ENCODE peak calls at places on chromosomes 16 and 17, in seven cellular contexts. One of them, this sample, is unnamed. For H3K9me3 and H3K4me1, the result is how much of the 10 kb centered on the place peaks cover.

GRCh38 chr17:41691031-41691777 is 2.5 kb downstream of the EIF1 start:
- DNase-seq in stomach: no peak
- DNase-seq in sigmoid colon: no peak
- DNase-seq in H1: no peak
- DNase-seq in A549: no peak
- DNase-seq in suprapubic skin: no peak
- DNase-seq in ovary: no peak
- DNase-seq in this sample: no peak

GRCh38 chr17:49249292-49249794 is 18.8 kb upstream of the PHOSPHO1 start:
- DNase-seq in ovary: no peak
- DNase-seq in stomach: no peak
- DNase-seq in A549: no peak
- DNase-seq in H1: no peak
- DNase-seq in sigmoid colon: no peak
- DNase-seq in suprapubic skin: no peak
- DNase-seq in this sample: no peak

GRCh38 chr16:53775821-53776431 is 72.0 kb downstream of the FTO start:
- DNase-seq in A549: peak
- DNase-seq in suprapubic skin: peak
- DNase-seq in H1: no peak
- DNase-seq in ovary: no peak
- DNase-seq in sigmoid colon: no peak
- DNase-seq in stomach: peak
- DNase-seq in this sample: no peak

GRCh38 chr17:8611135-8611534 is 19.4 kb downstream of the MYH10 start:
- DNase-seq in stomach: no peak
- DNase-seq in ovary: no peak
- DNase-seq in A549: no peak
- DNase-seq in sigmoid colon: no peak
- DNase-seq in H1: no peak
- DNase-seq in suprapubic skin: no peak
- DNase-seq in this sample: no peak

GRCh38 chr16:57528499-57529323 is 7.7 kb downstream of the CCDC102A start:
- DNase-seq in sigmoid colon: peak
- DNase-seq in ovary: no peak
- DNase-seq in A549: no peak
- DNase-seq in H1: peak
- DNase-seq in suprapubic skin: peak
- DNase-seq in stomach: peak
- DNase-seq in this sample: no peak

GRCh38 chr16:66553223-66553622 is 847 bp downstream of the CKLF start:
- DNase-seq in stomach: peak
- DNase-seq in ovary: no peak
- DNase-seq in A549: no peak
- DNase-seq in H1: no peak
- DNase-seq in sigmoid colon: no peak
- DNase-seq in suprapubic skin: no peak
- DNase-seq in this sample: no peak

GRCh38 chr17:6713130-6713917 is at the start of gene SLC13A5:
- DNase-seq in sigmoid colon: no peak
- DNase-seq in stomach: no peak
- DNase-seq in suprapubic skin: no peak
- DNase-seq in ovary: peak
- DNase-seq in A549: peak
- DNase-seq in H1: peak
- DNase-seq in this sample: no peak

GRCh38 chr16:68490829-68491575 is 42.7 kb upstream of the SMPD3 start:
- DNase-seq in H1: no peak
- DNase-seq in ovary: no peak
- DNase-seq in sigmoid colon: no peak
- DNase-seq in suprapubic skin: no peak
- DNase-seq in stomach: peak
- DNase-seq in A549: peak
- DNase-seq in this sample: no peak

GRCh38 chr17:67245694-67246397 is 850 bp upstream of the HELZ start:
- DNase-seq in ovary: peak
- DNase-seq in sigmoid colon: no peak
- DNase-seq in H1: no peak
- DNase-seq in stomach: peak
- DNase-seq in A549: peak
- DNase-seq in suprapubic skin: no peak
- DNase-seq in this sample: no peak

GRCh38 chr16:12059216-12059769 is 82.8 kb downstream of the SNX29 start:
- DNase-seq in suprapubic skin: peak
- DNase-seq in ovary: no peak
- DNase-seq in H1: no peak
- DNase-seq in A549: no peak
- DNase-seq in sigmoid colon: no peak
- DNase-seq in stomach: no peak
- DNase-seq in this sample: no peak

GRCh38 chr17:38451840-38452529 is 23.7 kb downstream of the ARHGAP23 start:
- DNase-seq in A549: no peak
- DNase-seq in stomach: no peak
- DNase-seq in ovary: peak
- DNase-seq in sigmoid colon: no peak
- DNase-seq in suprapubic skin: no peak
- DNase-seq in H1: no peak
- DNase-seq in this sample: no peak

GRCh38 chr16:27751676-27752075 is 201.7 kb downstream of the KATNIP start:
- DNase-seq in stomach: no peak
- DNase-seq in ovary: no peak
- DNase-seq in sigmoid colon: no peak
- DNase-seq in suprapubic skin: no peak
- DNase-seq in A549: no peak
- DNase-seq in H1: no peak
- DNase-seq in this sample: no peak

GRCh38 chr17:40281663-40282062 is 6.0 kb upstream of the CDC6 start:
- DNase-seq in ovary: no peak
- DNase-seq in sigmoid colon: no peak
- DNase-seq in H1: no peak
- DNase-seq in suprapubic skin: no peak
- DNase-seq in stomach: no peak
- DNase-seq in A549: no peak
- DNase-seq in this sample: no peak

GRCh38 chr17:58753026-58753425 is 2.6 kb upstream of the PPM1E start:
- DNase-seq in sigmoid colon: no peak
- DNase-seq in suprapubic skin: no peak
- DNase-seq in A549: no peak
- DNase-seq in stomach: no peak
- DNase-seq in H1: no peak
- DNase-seq in ovary: no peak
- DNase-seq in this sample: no peak

GRCh38 chr16:48158296-48158695 is 2.5 kb upstream of the ABCC12 start:
- DNase-seq in stomach: no peak
- DNase-seq in A549: peak
- DNase-seq in H1: no peak
- DNase-seq in suprapubic skin: no peak
- DNase-seq in sigmoid colon: no peak
- DNase-seq in ovary: no peak
- DNase-seq in this sample: no peak

GRCh38 chr17:63698886-63699637 is 863 bp downstream of the LIMD2 start:
- DNase-seq in sigmoid colon: peak
- DNase-seq in ovary: peak
- DNase-seq in H1: peak
- DNase-seq in A549: no peak
- DNase-seq in suprapubic skin: peak
- DNase-seq in stomach: peak
- DNase-seq in this sample: no peak

GRCh38 chr16:9449597-9449996 is 358.2 kb downstream of the HAPSTR1 start:
- DNase-seq in stomach: no peak
- DNase-seq in sigmoid colon: no peak
- DNase-seq in A549: no peak
- DNase-seq in H1: no peak
- DNase-seq in ovary: no peak
- DNase-seq in suprapubic skin: no peak
- DNase-seq in this sample: no peak

GRCh38 chr17:3890082-3890892 is 2.6 kb downstream of the CAMKK1 start:
- DNase-seq in A549: peak
- DNase-seq in stomach: peak
- DNase-seq in sigmoid colon: peak
- DNase-seq in suprapubic skin: peak
- DNase-seq in ovary: peak
- DNase-seq in H1: no peak
- DNase-seq in this sample: peak

GRCh38 chr17:3957735-3958134 is 6.5 kb downstream of the ATP2A3 start:
- DNase-seq in H1: no peak
- DNase-seq in stomach: no peak
- DNase-seq in suprapubic skin: no peak
- DNase-seq in sigmoid colon: no peak
- DNase-seq in A549: no peak
- DNase-seq in ovary: no peak
- DNase-seq in this sample: no peak

GRCh38 chr17:40323731-40324650 is 15.0 kb downstream of the RARA start:
- DNase-seq in H1: no peak
- DNase-seq in suprapubic skin: peak
- DNase-seq in ovary: peak
- DNase-seq in sigmoid colon: peak
- DNase-seq in stomach: no peak
- DNase-seq in A549: no peak
- DNase-seq in this sample: peak

GRCh38 chr17:43401293-43401692 is 2.5 kb downstream of the ARL4D start:
- DNase-seq in stomach: peak
- DNase-seq in ovary: no peak
- DNase-seq in A549: peak
- DNase-seq in sigmoid colon: peak
- DNase-seq in suprapubic skin: no peak
- DNase-seq in H1: no peak
- DNase-seq in this sample: no peak

GRCh38 chr17:29857823-29858222 is 72.2 kb downstream of the SSH2 start:
- DNase-seq in H1: no peak
- DNase-seq in suprapubic skin: no peak
- DNase-seq in stomach: no peak
- DNase-seq in A549: no peak
- DNase-seq in ovary: no peak
- DNase-seq in sigmoid colon: no peak
- DNase-seq in this sample: no peak
- H3K9me3 ChIP-seq in H1: under half
- H3K9me3 ChIP-seq in suprapubic skin: under half
- H3K9me3 ChIP-seq in stomach: under half
- H3K9me3 ChIP-seq in A549: under half
- H3K9me3 ChIP-seq in ovary: under half
- H3K9me3 ChIP-seq in sigmoid colon: under half
- H3K9me3 ChIP-seq in this sample: under half

GRCh38 chr16:58862334-58863024 is 128.4 kb upstream of the GOT2 start:
- DNase-seq in stomach: no peak
- DNase-seq in ovary: no peak
- DNase-seq in H1: no peak
- DNase-seq in suprapubic skin: no peak
- DNase-seq in sigmoid colon: no peak
- DNase-seq in A549: no peak
- DNase-seq in this sample: no peak
- TF ChIP-seq EP300 in stomach: no peak
- TF ChIP-seq EP300 in ovary: no peak
- TF ChIP-seq EP300 in H1: peak
- TF ChIP-seq EP300 in suprapubic skin: no peak
- TF ChIP-seq EP300 in sigmoid colon: no peak
- TF ChIP-seq EP300 in A549: no peak
- TF ChIP-seq EP300 in this sample: no peak

DNA sequence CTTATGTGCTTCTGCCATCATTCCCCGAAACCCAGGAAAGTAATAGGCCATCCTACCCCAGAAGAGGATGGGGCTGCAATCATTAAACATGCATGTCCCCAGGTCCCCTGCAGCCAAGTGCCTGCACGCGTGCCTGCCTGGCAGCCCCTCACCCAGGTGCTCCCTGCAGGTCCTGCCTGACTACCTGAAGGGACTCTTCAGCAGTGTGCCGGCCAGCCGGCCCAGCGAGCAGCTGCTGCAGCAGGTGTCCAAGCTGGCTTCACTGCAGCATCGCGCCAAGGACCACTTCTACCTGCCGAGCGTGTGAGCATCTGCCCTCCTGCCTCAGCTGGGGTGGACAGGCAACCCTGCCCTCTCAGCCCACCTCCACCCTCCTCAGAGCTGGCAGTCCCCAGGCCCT is 16.2 kb upstream of the ALKBH5 start:
- DNase-seq in H1: no peak
- DNase-seq in stomach: no peak
- DNase-seq in A549: no peak
- DNase-seq in ovary: no peak
- DNase-seq in sigmoid colon: no peak
- DNase-seq in suprapubic skin: no peak
- DNase-seq in this sample: no peak
- H3K4me1 ChIP-seq in H1: under half
- H3K4me1 ChIP-seq in stomach: under half
- H3K4me1 ChIP-seq in A549: under half
- H3K4me1 ChIP-seq in ovary: under half
- H3K4me1 ChIP-seq in sigmoid colon: under half
- H3K4me1 ChIP-seq in suprapubic skin: under half
- H3K4me1 ChIP-seq in this sample: under half

GRCh38 chr16:35730251-35730650 is 2270.8 kb downstream of the TP53TG3F start:
- DNase-seq in A549: no peak
- DNase-seq in H1: no peak
- DNase-seq in suprapubic skin: no peak
- DNase-seq in stomach: no peak
- DNase-seq in ovary: no peak
- DNase-seq in sigmoid colon: no peak
- DNase-seq in this sample: no peak

GRCh38 chr16:35733278-35733965 is 2274.0 kb downstream of the TP53TG3F start:
- DNase-seq in ovary: no peak
- DNase-seq in A549: no peak
- DNase-seq in H1: no peak
- DNase-seq in stomach: no peak
- DNase-seq in suprapubic skin: no peak
- DNase-seq in sigmoid colon: no peak
- DNase-seq in this sample: no peak

GRCh38 chr16:35731341-35732040 is 2272.1 kb downstream of the TP53TG3F start:
- DNase-seq in ovary: no peak
- DNase-seq in sigmoid colon: no peak
- DNase-seq in suprapubic skin: no peak
- DNase-seq in A549: no peak
- DNase-seq in stomach: no peak
- DNase-seq in H1: no peak
- DNase-seq in this sample: no peak

GRCh38 chr16:35733971-35734702 is 2274.7 kb downstream of the TP53TG3F start:
- DNase-seq in suprapubic skin: no peak
- DNase-seq in ovary: no peak
- DNase-seq in stomach: no peak
- DNase-seq in H1: no peak
- DNase-seq in sigmoid colon: no peak
- DNase-seq in A549: no peak
- DNase-seq in this sample: no peak

DNA sequence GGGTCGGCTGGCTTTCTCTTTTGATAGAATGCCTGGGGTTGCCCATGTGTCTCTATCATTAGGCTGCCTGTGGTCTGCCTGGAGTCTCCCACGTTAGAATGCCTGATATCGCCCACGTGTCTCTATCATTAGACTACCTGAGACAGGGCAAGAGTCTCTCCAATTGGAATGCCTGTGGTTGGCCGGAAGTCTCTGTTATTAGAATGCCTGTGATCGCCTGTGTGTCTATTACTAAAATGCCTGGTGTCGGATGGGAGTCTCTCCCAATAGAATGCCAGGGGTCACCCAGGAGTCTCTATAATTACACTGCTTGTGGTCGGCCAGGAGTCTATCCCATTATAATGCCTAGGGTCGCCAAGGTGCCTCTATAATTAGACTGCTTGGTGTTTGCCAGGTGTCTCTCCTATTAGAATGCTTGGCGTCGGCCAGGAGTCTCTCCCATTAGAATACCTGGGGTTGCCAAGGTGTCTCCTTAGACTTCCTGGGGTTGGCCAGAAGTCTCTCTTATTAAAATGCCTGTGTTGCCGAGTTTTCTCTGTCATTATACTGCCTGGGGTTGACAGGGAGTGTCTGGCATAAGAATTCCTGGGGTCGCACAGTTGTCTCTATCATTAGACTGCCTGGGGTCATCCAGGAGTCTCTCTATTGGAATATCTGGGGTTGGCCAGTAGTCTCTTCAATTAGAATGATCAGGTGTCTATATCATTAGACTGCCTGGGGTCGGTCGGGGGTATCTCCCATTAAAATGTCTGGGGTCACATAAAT is 2272.8 kb downstream of the TP53TG3F start:
- DNase-seq in H1: no peak
- DNase-seq in sigmoid colon: no peak
- DNase-seq in suprapubic skin: no peak
- DNase-seq in A549: no peak
- DNase-seq in ovary: no peak
- DNase-seq in stomach: no peak
- DNase-seq in this sample: no peak
- H3K9me3 ChIP-seq in H1: half or more
- H3K9me3 ChIP-seq in sigmoid colon: under half
- H3K9me3 ChIP-seq in suprapubic skin: under half
- H3K9me3 ChIP-seq in A549: under half
- H3K9me3 ChIP-seq in ovary: under half
- H3K9me3 ChIP-seq in stomach: half or more
- H3K9me3 ChIP-seq in this sample: under half

This sample was measured in tibial nerve.